ENCODE peak calls at places on chromosomes 1 and 21, in four cellular contexts. One of them, this sample, is unnamed.
A peak's percentile ranks its signal among the peaks of the same experiment; 100 is the strongest.

GRCh38 chr1:175222296-175222938 is 29.8 kb upstream of the KIAA0040 start:
- DNase-seq in AG04450: no peak
- DNase-seq in ELR: no peak
- DNase-seq in occipital lobe: no peak
- DNase-seq in this sample: no peak

GRCh38 chr1:226062558-226063361 is at the start of gene H3-3A:
- DNase-seq in AG04450: peak; percentile 77
- DNase-seq in ELR: peak; percentile 96
- DNase-seq in occipital lobe: peak; percentile 95
- DNase-seq in this sample: peak; percentile 86

GRCh38 chr21:34027727-34028461 is 45.5 kb upstream of the MRPS6 start:
- DNase-seq in AG04450: no peak
- DNase-seq in ELR: peak; percentile 43
- DNase-seq in occipital lobe: no peak
- DNase-seq in this sample: no peak

GRCh38 chr1:45568421-45568820 is 15.4 kb upstream of the NASP start:
- DNase-seq in AG04450: no peak
- DNase-seq in ELR: no peak
- DNase-seq in occipital lobe: no peak
- DNase-seq in this sample: no peak

GRCh38 chr1:168225476-168226190 is at the start of gene SFT2D2:
- DNase-seq in AG04450: no peak
- DNase-seq in ELR: peak; percentile 82
- DNase-seq in occipital lobe: peak; percentile 56
- DNase-seq in this sample: no peak

GRCh38 chr1:177063648-177064047 is 100.9 kb downstream of the ASTN1 start:
- DNase-seq in AG04450: no peak
- DNase-seq in ELR: no peak
- DNase-seq in occipital lobe: no peak
- DNase-seq in this sample: no peak

GRCh38 chr1:118247593-118247992 is 62.6 kb upstream of the SPAG17 start:
- DNase-seq in AG04450: no peak
- DNase-seq in ELR: peak; percentile 17
- DNase-seq in occipital lobe: no peak
- DNase-seq in this sample: no peak

GRCh38 chr1:222950892-222951291 is 136.1 kb downstream of the DISP1 start:
- DNase-seq in AG04450: no peak
- DNase-seq in ELR: no peak
- DNase-seq in occipital lobe: no peak
- DNase-seq in this sample: no peak

GRCh38 chr1:35773711-35774110 is 3.9 kb upstream of the CLSPN start:
- DNase-seq in AG04450: no peak
- DNase-seq in ELR: no peak
- DNase-seq in occipital lobe: no peak
- DNase-seq in this sample: no peak

GRCh38 chr1:231192620-231193163 is 30.8 kb downstream of the TRIM67 start:
- DNase-seq in AG04450: no peak
- DNase-seq in ELR: no peak
- DNase-seq in occipital lobe: peak; percentile 29
- DNase-seq in this sample: no peak

This sample was measured in AG09319.